ENCODE peak calls at places on chromosomes 12 and 14, in six cellular contexts. C is K562, W is testis, S is uterus, I is heart left ventricle, E is IMR-90. G is an unnamed sample.

GRCh38 chr14:26394114-26394855 is 203.5 kb downstream of the NOVA1 start:
- DNase-seq in I (no peak), S (no peak), W (no peak), E (peak; percentile 12), C (no peak), G (no peak)

GRCh38 chr14:61582815-61583214 is 112.5 kb upstream of the HIF1A start:
- DNase-seq in I (no peak), S (no peak), E (no peak), C (no peak), W (no peak), G (no peak)

GRCh38 chr14:67738740-67739504 is 37.2 kb downstream of the RDH12 start:
- DNase-seq in C (peak; percentile 41), S (peak; percentile 67), I (peak; percentile 61), W (no peak), E (peak; percentile 93), G (peak; percentile 40)

GRCh38 chr12:57342207-57342691 is 88.6 kb downstream of the R3HDM2 start:
- DNase-seq in W (peak; percentile 61), I (peak; percentile 41), E (peak; percentile 54), S (no peak), C (no peak), G (no peak)

GRCh38 chr12:64566882-64567517 is 43.3 kb upstream of the RASSF3 start:
- DNase-seq in W (no peak), I (no peak), S (no peak), E (no peak), C (no peak), G (no peak)

GRCh38 chr14:81681466-81681865 is 147.8 kb upstream of the SEL1L start:
- DNase-seq in C (no peak), I (no peak), E (no peak), S (no peak), W (no peak), G (no peak)

GRCh38 chr14:92690171-92691011 is 58.0 kb downstream of the LGMN start:
- DNase-seq in C (no peak), E (peak; percentile 59), I (no peak), W (peak; percentile 68), S (no peak), G (no peak)

GRCh38 chr14:93538411-93538810 is 107.7 kb downstream of the UNC79 start:
- DNase-seq in E (peak; percentile 2), W (peak; percentile 88), I (no peak), S (no peak), C (peak; percentile 20), G (no peak)

GRCh38 chr12:122799635-122800243 is 25.4 kb downstream of the CCDC62 start:
- DNase-seq in S (no peak), W (no peak), E (no peak), I (no peak), C (no peak), G (no peak)

GRCh38 chr14:39430762-39431415 is 1.3 kb downstream of the FBXO33 start:
- DNase-seq in S (no peak), I (no peak), C (no peak), E (peak; percentile 13), W (peak; percentile 29), G (no peak)

GRCh38 chr14:54562334-54562733 is 4.6 kb upstream of the SAMD4A start:
- DNase-seq in W (no peak), I (no peak), E (peak; percentile 57), S (no peak), C (no peak), G (no peak)

GRCh38 chr12:13534645-13535398 is 338.3 kb downstream of the EMP1 start:
- DNase-seq in E (peak; percentile 23), C (peak; percentile 34), S (peak; percentile 34), I (peak; percentile 49), W (peak; percentile 81), G (no peak)

GRCh38 chr12:27095346-27095745 is 13.0 kb upstream of the C12orf71 start:
- DNase-seq in S (no peak), E (no peak), C (no peak), W (no peak), I (no peak), G (no peak)

GRCh38 chr14:71240866-71241520 is 333.7 kb downstream of the PCNX1 start:
- DNase-seq in E (no peak), W (no peak), I (no peak), C (no peak), S (no peak), G (no peak)

GRCh38 chr12:114671321-114671663 is 12.7 kb downstream of the TBX3 start:
- DNase-seq in C (no peak), W (no peak), S (no peak), I (no peak), E (no peak), G (no peak)

GRCh38 chr12:27176765-27177164 is 67.3 kb upstream of the STK38L start:
- DNase-seq in W (no peak), I (no peak), S (no peak), E (peak; percentile 80), C (no peak), G (no peak)

GRCh38 chr12:95600567-95600966 is 49.3 kb upstream of the USP44 start:
- DNase-seq in S (no peak), I (no peak), E (no peak), W (no peak), C (no peak), G (no peak)

GRCh38 chr14:61403411-61403810 is 82.0 kb downstream of the PRKCH start:
- DNase-seq in S (no peak), I (no peak), E (no peak), C (no peak), W (no peak), G (no peak)

GRCh38 chr14:83300454-83301064 is 1766.9 kb upstream of the SEL1L start:
- DNase-seq in C (no peak), E (peak; percentile 52), I (no peak), S (no peak), W (no peak), G (no peak)

GRCh38 chr14:77097006-77097688 is 911 bp upstream of the CIPC start:
- DNase-seq in W (no peak), I (no peak), C (no peak), E (peak; percentile 28), S (no peak), G (no peak)

GRCh38 chr12:113854385-113855136 is 111.6 kb downstream of the RBM19 start:
- DNase-seq in E (no peak), W (no peak), C (peak; percentile 52), I (peak; percentile 26), S (no peak), G (no peak)

GRCh38 chr12:101830391-101831325 is at the start of gene GNPTAB:
- DNase-seq in I (peak; percentile 92), C (peak; percentile 99), W (peak; percentile 95), E (peak; percentile 88), S (peak; percentile 93), G (peak; percentile 80)
- TF ChIP-seq POLR2A in I (no peak), C (no peak), W (no peak), E (peak; percentile 41), S (peak; percentile 15), G (no peak)

GRCh38 chr12:47821346-47821706 is 1.6 kb upstream of the HDAC7 start:
- DNase-seq in C (no peak), I (no peak), W (no peak), E (no peak), S (no peak), G (no peak)
- TF ChIP-seq CTCF in C (no peak), I (no peak), W (no peak), E (no peak), S (no peak), G (no peak)

GRCh38 chr12:2270846-2271245 is 218.1 kb downstream of the CACNA1C start:
- DNase-seq in C (no peak), I (no peak), E (no peak), W (no peak), S (no peak), G (no peak)

GRCh38 chr12:2273751-2274150 is 221.0 kb downstream of the CACNA1C start:
- DNase-seq in I (no peak), C (no peak), W (no peak), E (no peak), S (no peak), G (no peak)

GRCh38 chr12:2274733-2275132 is 221.9 kb downstream of the CACNA1C start:
- DNase-seq in W (no peak), S (no peak), I (no peak), C (no peak), E (no peak), G (no peak)

GRCh38 chr12:2273288-2273687 is 220.5 kb downstream of the CACNA1C start:
- DNase-seq in I (peak; percentile 63), S (peak; percentile 63), W (peak; percentile 33), E (peak; percentile 83), C (no peak), G (no peak)

DNA sequence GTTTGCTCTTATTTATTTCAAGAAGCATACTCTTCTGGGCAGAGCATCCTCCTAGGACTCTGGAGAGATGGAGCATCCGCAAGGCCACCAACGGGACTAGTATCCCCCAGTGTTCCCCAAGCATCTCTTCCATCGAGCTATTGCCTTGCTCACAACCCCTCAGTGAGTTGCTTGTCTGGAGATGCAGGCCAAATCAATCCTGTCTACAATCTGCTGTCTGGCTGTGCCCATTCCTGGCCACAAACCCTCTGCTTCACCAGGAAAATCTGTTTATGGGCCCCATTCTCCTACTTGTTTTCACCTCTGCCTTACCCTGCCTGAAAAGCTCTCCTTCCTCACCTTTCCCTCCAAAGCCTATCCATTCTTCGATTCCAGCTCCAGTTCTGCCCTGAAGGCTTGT is 219.2 kb downstream of the CACNA1C start:
- DNase-seq in S (no peak), C (no peak), W (no peak), E (no peak), I (no peak), G (no peak)
- H3K36me3 ChIP-seq in S (no peaks in the 10 kb centered on the region), C (no peaks in the 10 kb centered on the region), W (no peaks in the 10 kb centered on the region), E (no peaks in the 10 kb centered on the region), I (no peaks in the 10 kb centered on the region), G (no peaks in the 10 kb centered on the region)

DNA sequence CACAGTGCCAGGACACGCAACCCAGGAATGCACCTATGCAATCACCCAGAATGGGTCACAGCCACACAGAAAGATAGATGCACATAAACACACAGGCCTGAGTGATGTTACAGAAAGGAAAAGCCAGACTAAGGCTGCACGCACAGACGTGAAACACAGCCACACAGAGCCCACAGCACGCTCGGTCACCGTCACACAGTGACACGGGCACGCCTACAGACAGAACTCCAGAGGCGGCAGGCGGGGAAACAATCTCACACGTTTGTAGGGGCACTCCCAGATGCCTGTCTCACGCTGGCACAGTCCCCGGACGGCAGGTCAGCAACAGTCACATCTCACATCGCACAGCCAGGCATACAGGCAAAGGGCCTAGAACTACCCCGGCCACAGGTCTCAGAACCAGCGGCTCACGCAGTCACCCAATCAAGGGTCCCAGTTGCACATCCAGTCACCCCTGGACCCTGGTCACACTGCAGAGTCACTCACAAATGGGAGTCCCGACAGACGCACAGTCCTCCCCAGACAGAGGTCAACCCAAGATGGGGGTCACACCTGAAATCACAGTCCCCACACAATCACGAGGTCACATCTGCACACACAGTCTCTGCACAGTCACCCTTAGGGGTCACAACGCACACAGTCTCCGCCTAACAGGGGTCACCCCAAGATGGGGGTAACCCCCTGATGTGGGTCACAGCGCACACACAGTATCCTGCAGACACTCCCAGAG is 790 bp downstream of the SSH1 start:
- DNase-seq in E (peak; percentile 87), S (peak; percentile 52), I (peak; percentile 80), C (no peak), W (peak; percentile 69), G (peak; percentile 60)
- TF ChIP-seq POLR2A in E (peak; percentile 97), S (no peak), I (peak; percentile 44), C (no peak), W (no peak), G (no peak)

G was measured in breast epithelium.